ENCODE peak calls at places on chromosomes 5 and 9, in six cellular contexts. One of them, this sample, is unnamed.

GRCh38 chr5:179055436-179055835 is 4.7 kb upstream of the ZNF354C start:
- DNase-seq in endothelial cell: no peak
- DNase-seq in A673: no peak
- DNase-seq in GM06990: no peak
- DNase-seq in CD8-positive, alpha-beta T cell: no peak
- DNase-seq in left ventricle myocardium inferior: no peak
- DNase-seq in this sample: no peak

GRCh38 chr5:39140558-39141168 is 66.5 kb upstream of the RICTOR start:
- DNase-seq in A673: no peak
- DNase-seq in GM06990: no peak
- DNase-seq in left ventricle myocardium inferior: no peak
- DNase-seq in endothelial cell: no peak
- DNase-seq in CD8-positive, alpha-beta T cell: no peak
- DNase-seq in this sample: no peak

GRCh38 chr5:54556136-54556535 is 38.6 kb downstream of the SNX18 start:
- DNase-seq in left ventricle myocardium inferior: no peak
- DNase-seq in CD8-positive, alpha-beta T cell: no peak
- DNase-seq in GM06990: no peak
- DNase-seq in A673: no peak
- DNase-seq in endothelial cell: no peak
- DNase-seq in this sample: no peak

GRCh38 chr5:101678494-101679193 is 617.4 kb downstream of the SLCO4C1 start:
- DNase-seq in endothelial cell: peak
- DNase-seq in A673: peak
- DNase-seq in GM06990: peak
- DNase-seq in left ventricle myocardium inferior: peak
- DNase-seq in CD8-positive, alpha-beta T cell: peak
- DNase-seq in this sample: peak

GRCh38 chr5:108543486-108543885 is 161.6 kb upstream of the FBXL17 start:
- DNase-seq in CD8-positive, alpha-beta T cell: no peak
- DNase-seq in left ventricle myocardium inferior: no peak
- DNase-seq in GM06990: no peak
- DNase-seq in endothelial cell: no peak
- DNase-seq in A673: no peak
- DNase-seq in this sample: no peak

GRCh38 chr9:114898741-114899140 is 31.6 kb downstream of the TNFSF8 start:
- DNase-seq in CD8-positive, alpha-beta T cell: peak
- DNase-seq in left ventricle myocardium inferior: peak
- DNase-seq in GM06990: peak
- DNase-seq in A673: peak
- DNase-seq in endothelial cell: no peak
- DNase-seq in this sample: no peak

GRCh38 chr9:98087420-98088354 is 31.2 kb downstream of the NANS start:
- DNase-seq in GM06990: peak
- DNase-seq in CD8-positive, alpha-beta T cell: peak
- DNase-seq in left ventricle myocardium inferior: peak
- DNase-seq in A673: peak
- DNase-seq in endothelial cell: peak
- DNase-seq in this sample: peak

GRCh38 chr9:93501406-93501805 is 48.0 kb upstream of the FAM120AOS start:
- DNase-seq in endothelial cell: no peak
- DNase-seq in GM06990: no peak
- DNase-seq in left ventricle myocardium inferior: no peak
- DNase-seq in A673: no peak
- DNase-seq in CD8-positive, alpha-beta T cell: no peak
- DNase-seq in this sample: no peak

GRCh38 chr5:93058309-93058708 is 522.7 kb downstream of the NR2F1-AS1 start:
- DNase-seq in GM06990: no peak
- DNase-seq in left ventricle myocardium inferior: no peak
- DNase-seq in endothelial cell: no peak
- DNase-seq in A673: no peak
- DNase-seq in CD8-positive, alpha-beta T cell: no peak
- DNase-seq in this sample: no peak

GRCh38 chr5:35671516-35671915 is 53.9 kb downstream of the SPEF2 start:
- DNase-seq in A673: no peak
- DNase-seq in GM06990: no peak
- DNase-seq in left ventricle myocardium inferior: no peak
- DNase-seq in endothelial cell: no peak
- DNase-seq in CD8-positive, alpha-beta T cell: no peak
- DNase-seq in this sample: no peak

GRCh38 chr9:110555971-110556370 is 23.6 kb downstream of the SVEP1 start:
- DNase-seq in endothelial cell: no peak
- DNase-seq in left ventricle myocardium inferior: peak
- DNase-seq in CD8-positive, alpha-beta T cell: no peak
- DNase-seq in GM06990: no peak
- DNase-seq in A673: no peak
- DNase-seq in this sample: no peak

GRCh38 chr5:97078958-97079357 is 63.5 kb downstream of the LIX1 start:
- DNase-seq in CD8-positive, alpha-beta T cell: no peak
- DNase-seq in left ventricle myocardium inferior: no peak
- DNase-seq in GM06990: no peak
- DNase-seq in endothelial cell: no peak
- DNase-seq in A673: no peak
- DNase-seq in this sample: no peak

GRCh38 chr5:59540366-59540765 is 353.2 kb downstream of the PDE4D start:
- DNase-seq in GM06990: no peak
- DNase-seq in A673: no peak
- DNase-seq in left ventricle myocardium inferior: no peak
- DNase-seq in endothelial cell: no peak
- DNase-seq in CD8-positive, alpha-beta T cell: no peak
- DNase-seq in this sample: no peak

GRCh38 chr9:123407537-123407828 is 51.5 kb downstream of the CRB2 start:
- DNase-seq in endothelial cell: no peak
- DNase-seq in left ventricle myocardium inferior: no peak
- DNase-seq in A673: no peak
- DNase-seq in GM06990: no peak
- DNase-seq in CD8-positive, alpha-beta T cell: no peak
- DNase-seq in this sample: no peak

GRCh38 chr9:28758971-28759370 is 1185.7 kb upstream of the C9orf72 start:
- DNase-seq in endothelial cell: no peak
- DNase-seq in left ventricle myocardium inferior: no peak
- DNase-seq in CD8-positive, alpha-beta T cell: no peak
- DNase-seq in GM06990: no peak
- DNase-seq in A673: no peak
- DNase-seq in this sample: no peak

GRCh38 chr5:95846554-95847260 is 24.2 kb upstream of the GLRX start:
- DNase-seq in endothelial cell: peak
- DNase-seq in CD8-positive, alpha-beta T cell: peak
- DNase-seq in A673: peak
- DNase-seq in left ventricle myocardium inferior: peak
- DNase-seq in GM06990: no peak
- DNase-seq in this sample: peak

GRCh38 chr9:97710356-97711222 is 13.4 kb upstream of the XPA start:
- DNase-seq in left ventricle myocardium inferior: no peak
- DNase-seq in endothelial cell: peak
- DNase-seq in GM06990: no peak
- DNase-seq in CD8-positive, alpha-beta T cell: peak
- DNase-seq in A673: peak
- DNase-seq in this sample: peak

GRCh38 chr5:66807743-66808142 is 211.6 kb downstream of the MAST4 start:
- DNase-seq in A673: peak
- DNase-seq in left ventricle myocardium inferior: no peak
- DNase-seq in CD8-positive, alpha-beta T cell: no peak
- DNase-seq in GM06990: no peak
- DNase-seq in endothelial cell: no peak
- DNase-seq in this sample: no peak

GRCh38 chr9:38229123-38229829 is 160.2 kb upstream of the SHB start:
- DNase-seq in A673: no peak
- DNase-seq in GM06990: no peak
- DNase-seq in left ventricle myocardium inferior: no peak
- DNase-seq in CD8-positive, alpha-beta T cell: no peak
- DNase-seq in endothelial cell: no peak
- DNase-seq in this sample: no peak

GRCh38 chr5:87526131-87526530 is 113.4 kb upstream of the CCNH start:
- DNase-seq in CD8-positive, alpha-beta T cell: no peak
- DNase-seq in GM06990: no peak
- DNase-seq in left ventricle myocardium inferior: no peak
- DNase-seq in endothelial cell: no peak
- DNase-seq in A673: peak
- DNase-seq in this sample: no peak

GRCh38 chr5:167730121-167730520 is 561.3 kb upstream of the WWC1 start:
- DNase-seq in endothelial cell: no peak
- DNase-seq in CD8-positive, alpha-beta T cell: no peak
- DNase-seq in A673: peak
- DNase-seq in GM06990: no peak
- DNase-seq in left ventricle myocardium inferior: no peak
- DNase-seq in this sample: no peak

GRCh38 chr5:582936-583635 is 29.1 kb upstream of the CEP72 start:
- DNase-seq in CD8-positive, alpha-beta T cell: no peak
- DNase-seq in A673: no peak
- DNase-seq in GM06990: no peak
- DNase-seq in endothelial cell: no peak
- DNase-seq in left ventricle myocardium inferior: no peak
- DNase-seq in this sample: no peak

GRCh38 chr5:108461628-108462367 is 79.9 kb upstream of the FBXL17 start:
- DNase-seq in endothelial cell: no peak
- DNase-seq in GM06990: no peak
- DNase-seq in left ventricle myocardium inferior: no peak
- DNase-seq in A673: peak
- DNase-seq in CD8-positive, alpha-beta T cell: no peak
- DNase-seq in this sample: no peak

GRCh38 chr5:98497391-98497790 is 276.1 kb upstream of the RGMB start:
- DNase-seq in left ventricle myocardium inferior: no peak
- DNase-seq in A673: no peak
- DNase-seq in CD8-positive, alpha-beta T cell: no peak
- DNase-seq in GM06990: no peak
- DNase-seq in endothelial cell: no peak
- DNase-seq in this sample: no peak

DNA sequence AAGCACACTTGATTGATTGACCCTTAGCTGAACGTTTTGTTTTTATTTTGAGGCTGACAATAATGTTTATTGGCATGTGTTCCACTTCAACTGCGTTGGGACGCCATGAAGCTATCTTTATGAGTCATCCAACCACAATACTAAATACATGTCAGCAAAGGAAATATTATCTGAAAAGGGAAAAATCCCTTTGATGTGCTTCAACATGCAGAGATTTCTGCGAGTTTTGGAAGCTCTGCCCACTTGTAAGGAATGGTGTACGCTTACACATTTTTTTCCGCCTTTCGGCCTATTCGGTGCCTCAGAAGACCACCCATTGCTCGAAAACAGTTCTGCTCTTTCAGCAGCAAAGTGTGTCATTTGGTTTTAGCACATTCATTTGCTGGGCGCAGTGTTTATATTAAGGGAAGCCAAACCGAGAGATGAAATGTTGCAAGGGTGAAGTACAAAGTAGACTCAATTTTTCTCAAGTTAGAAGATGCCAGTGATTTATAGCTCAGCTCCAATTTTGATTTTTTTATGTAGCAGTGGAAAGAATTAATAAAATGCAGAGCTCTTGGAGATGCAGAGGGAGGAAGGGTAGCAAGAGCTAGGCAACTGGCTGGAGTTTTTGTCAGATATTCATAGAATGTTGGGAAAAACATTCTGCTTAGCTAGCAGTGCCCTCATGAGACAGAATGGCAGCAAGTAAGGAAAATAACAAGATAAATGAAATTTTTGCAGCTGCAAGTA is 68.9 kb downstream of the PRDM6 start:
- DNase-seq in CD8-positive, alpha-beta T cell: no peak
- DNase-seq in left ventricle myocardium inferior: no peak
- DNase-seq in endothelial cell: no peak
- DNase-seq in GM06990: no peak
- DNase-seq in A673: no peak
- DNase-seq in this sample: no peak
- TF ChIP-seq CTCF in CD8-positive, alpha-beta T cell: no peak
- TF ChIP-seq CTCF in left ventricle myocardium inferior: no peak
- TF ChIP-seq CTCF in endothelial cell: no peak
- TF ChIP-seq CTCF in GM06990: no peak
- TF ChIP-seq CTCF in A673: no peak
- TF ChIP-seq CTCF in this sample: no peak

DNA sequence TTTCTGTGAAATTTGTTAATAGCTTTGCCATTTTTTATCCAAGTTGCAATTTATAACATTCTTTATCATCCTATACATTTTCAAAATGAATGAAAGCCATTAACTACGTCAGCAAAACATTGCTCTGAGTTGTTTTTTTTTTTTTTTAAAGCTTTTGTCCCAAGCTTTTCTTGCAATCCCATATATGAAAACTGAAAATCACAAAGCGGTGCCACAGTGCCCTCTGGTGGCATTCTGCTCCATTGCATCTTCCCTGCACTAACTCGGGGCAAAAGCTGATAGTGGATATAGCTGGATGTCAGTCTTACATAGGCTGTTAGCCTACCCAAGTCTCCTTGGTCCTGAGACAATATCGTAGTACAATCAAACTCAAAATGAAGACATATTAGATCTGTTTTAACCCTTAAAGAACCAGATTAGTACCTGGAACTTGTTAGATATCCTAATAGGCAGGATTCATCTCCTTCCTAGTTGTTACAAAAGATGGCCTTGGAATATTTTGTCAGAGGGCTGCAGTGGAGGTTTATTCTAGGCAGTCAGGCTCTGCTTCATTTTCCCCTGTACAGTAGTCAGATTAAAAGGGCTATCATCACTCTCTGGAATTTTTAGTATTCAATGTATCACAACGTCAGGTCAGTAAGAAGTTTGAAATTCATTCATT is 669.9 kb downstream of the PTPRD start:
- DNase-seq in CD8-positive, alpha-beta T cell: peak
- DNase-seq in left ventricle myocardium inferior: peak
- DNase-seq in GM06990: peak
- DNase-seq in endothelial cell: peak
- DNase-seq in A673: peak
- DNase-seq in this sample: peak
- TF ChIP-seq CTCF in CD8-positive, alpha-beta T cell: peak
- TF ChIP-seq CTCF in left ventricle myocardium inferior: peak
- TF ChIP-seq CTCF in GM06990: peak
- TF ChIP-seq CTCF in endothelial cell: peak
- TF ChIP-seq CTCF in A673: peak
- TF ChIP-seq CTCF in this sample: peak

GRCh38 chr5:7850533-7851239 is at the start of gene CFAP90:
- DNase-seq in left ventricle myocardium inferior: peak
- DNase-seq in CD8-positive, alpha-beta T cell: peak
- DNase-seq in endothelial cell: peak
- DNase-seq in A673: peak
- DNase-seq in GM06990: no peak
- DNase-seq in this sample: peak
- TF ChIP-seq CTCF in left ventricle myocardium inferior: peak
- TF ChIP-seq CTCF in CD8-positive, alpha-beta T cell: no peak
- TF ChIP-seq CTCF in endothelial cell: peak
- TF ChIP-seq CTCF in A673: no peak
- TF ChIP-seq CTCF in GM06990: no peak
- TF ChIP-seq CTCF in this sample: peak

GRCh38 chr5:16383544-16384057 is 82.0 kb downstream of the ZNF622 start:
- DNase-seq in endothelial cell: no peak
- DNase-seq in GM06990: no peak
- DNase-seq in CD8-positive, alpha-beta T cell: no peak
- DNase-seq in A673: no peak
- DNase-seq in left ventricle myocardium inferior: no peak
- DNase-seq in this sample: no peak

GRCh38 chr5:16384222-16384621 is 81.4 kb downstream of the ZNF622 start:
- DNase-seq in GM06990: no peak
- DNase-seq in CD8-positive, alpha-beta T cell: no peak
- DNase-seq in endothelial cell: no peak
- DNase-seq in A673: no peak
- DNase-seq in left ventricle myocardium inferior: no peak
- DNase-seq in this sample: no peak

GRCh38 chr5:16384804-16385203 is 80.8 kb downstream of the ZNF622 start:
- DNase-seq in left ventricle myocardium inferior: no peak
- DNase-seq in endothelial cell: no peak
- DNase-seq in GM06990: no peak
- DNase-seq in CD8-positive, alpha-beta T cell: no peak
- DNase-seq in A673: no peak
- DNase-seq in this sample: no peak

GRCh38 chr5:16382047-16382446 is 83.6 kb downstream of the ZNF622 start:
- DNase-seq in left ventricle myocardium inferior: no peak
- DNase-seq in endothelial cell: no peak
- DNase-seq in A673: no peak
- DNase-seq in GM06990: no peak
- DNase-seq in CD8-positive, alpha-beta T cell: no peak
- DNase-seq in this sample: no peak

GRCh38 chr5:16385516-16386090 is 80.0 kb downstream of the ZNF622 start:
- DNase-seq in CD8-positive, alpha-beta T cell: no peak
- DNase-seq in A673: no peak
- DNase-seq in GM06990: no peak
- DNase-seq in endothelial cell: no peak
- DNase-seq in left ventricle myocardium inferior: no peak
- DNase-seq in this sample: no peak
- TF ChIP-seq CTCF in CD8-positive, alpha-beta T cell: no peak
- TF ChIP-seq CTCF in A673: no peak
- TF ChIP-seq CTCF in GM06990: no peak
- TF ChIP-seq CTCF in endothelial cell: no peak
- TF ChIP-seq CTCF in left ventricle myocardium inferior: no peak
- TF ChIP-seq CTCF in this sample: no peak